ENCODE peak calls at places on chromosomes 12 and 14, in six cellular contexts. M is GM23338, A is astrocyte of the cerebellum, Z is fibroblast of pulmonary artery, Y is GM13977, N is cardiac muscle cell. U is an unnamed sample.

GRCh38 chr12:119802472-119802871 is 74.6 kb downstream of the CIT start:
- DNase-seq in M (no peak), A (peak), Z (peak), Y (no peak), N (peak), U (peak)

GRCh38 chr12:119594399-119594730 is 791 bp downstream of the TMEM233 start:
- DNase-seq in M (peak), A (no peak), Z (no peak), Y (no peak), N (peak), U (no peak)

GRCh38 chr12:73656375-73656774 is 881.3 kb upstream of the ATXN7L3B start:
- DNase-seq in M (peak), A (no peak), Z (no peak), Y (no peak), N (no peak), U (no peak)

GRCh38 chr14:54472291-54472690 is 16.5 kb downstream of the GMFB start:
- DNase-seq in M (no peak), A (no peak), Z (no peak), Y (no peak), N (no peak), U (no peak)

GRCh38 chr14:71235865-71236264 is 328.6 kb downstream of the PCNX1 start:
- DNase-seq in M (no peak), A (peak), Z (no peak), Y (no peak), N (peak), U (peak)

GRCh38 chr12:111597731-111598636 is 1.1 kb downstream of the ATXN2 start:
- DNase-seq in M (peak), A (no peak), Z (peak), Y (peak), N (peak), U (no peak)

GRCh38 chr12:788288-788687 is 35.9 kb downstream of the WNK1 start:
- DNase-seq in M (no peak), A (no peak), Z (no peak), Y (no peak), N (no peak), U (no peak)

GRCh38 chr14:96016761-96017160 is 22.4 kb upstream of the C14orf132 start:
- DNase-seq in M (no peak), A (no peak), Z (no peak), Y (no peak), N (peak), U (no peak)

GRCh38 chr14:77025744-77026165 is 2.8 kb downstream of the IRF2BPL start:
- DNase-seq in M (peak), A (no peak), Z (no peak), Y (no peak), N (no peak), U (no peak)

GRCh38 chr14:77026930-77027537 is 1.5 kb downstream of the IRF2BPL start:
- DNase-seq in M (peak), A (no peak), Z (peak), Y (peak), N (peak), U (no peak)

GRCh38 chr14:77028384-77029246 is at the start of gene IRF2BPL:
- DNase-seq in M (peak), A (peak), Z (peak), Y (peak), N (peak), U (peak)

GRCh38 chr14:77026166-77026929 is 2.2 kb downstream of the IRF2BPL start:
- DNase-seq in M (peak), A (no peak), Z (peak), Y (no peak), N (peak), U (no peak)

GRCh38 chr14:77027538-77028383 is 747 bp downstream of the IRF2BPL start:
- DNase-seq in M (peak), A (no peak), Z (peak), Y (peak), N (peak), U (peak)
- TF ChIP-seq CTCF in M (no peak), A (no peak), Z (peak), Y (peak), N (no peak), U (peak)

GRCh38 chr12:26719852-26720251 is 113.1 kb downstream of the ITPR2 start:
- DNase-seq in M (no peak), A (no peak), Z (no peak), Y (no peak), N (no peak), U (no peak)
- TF ChIP-seq CTCF in M (peak), A (peak), Z (peak), Y (no peak), N (peak), U (no peak)

GRCh38 chr14:69673099-69673498 is 61.7 kb downstream of the SUSD6 start:
- DNase-seq in M (no peak), A (no peak), Z (no peak), Y (no peak), N (no peak), U (no peak)
- TF ChIP-seq CTCF in M (no peak), A (no peak), Z (no peak), Y (no peak), N (no peak), U (no peak)

GRCh38 chr12:52003016-52003550 is 3.7 kb upstream of the TAMALIN start:
- DNase-seq in M (no peak), A (no peak), Z (no peak), Y (no peak), N (no peak), U (no peak)

GRCh38 chr12:52005218-52005902 is 1.4 kb upstream of the TAMALIN start:
- DNase-seq in M (no peak), A (no peak), Z (no peak), Y (no peak), N (no peak), U (no peak)

GRCh38 chr12:52003591-52003990 is 3.2 kb upstream of the TAMALIN start:
- DNase-seq in M (no peak), A (no peak), Z (no peak), Y (no peak), N (no peak), U (no peak)

GRCh38 chr12:52005903-52006703 is 643 bp upstream of the TAMALIN start:
- DNase-seq in M (peak), A (no peak), Z (no peak), Y (peak), N (peak), U (no peak)

DNA sequence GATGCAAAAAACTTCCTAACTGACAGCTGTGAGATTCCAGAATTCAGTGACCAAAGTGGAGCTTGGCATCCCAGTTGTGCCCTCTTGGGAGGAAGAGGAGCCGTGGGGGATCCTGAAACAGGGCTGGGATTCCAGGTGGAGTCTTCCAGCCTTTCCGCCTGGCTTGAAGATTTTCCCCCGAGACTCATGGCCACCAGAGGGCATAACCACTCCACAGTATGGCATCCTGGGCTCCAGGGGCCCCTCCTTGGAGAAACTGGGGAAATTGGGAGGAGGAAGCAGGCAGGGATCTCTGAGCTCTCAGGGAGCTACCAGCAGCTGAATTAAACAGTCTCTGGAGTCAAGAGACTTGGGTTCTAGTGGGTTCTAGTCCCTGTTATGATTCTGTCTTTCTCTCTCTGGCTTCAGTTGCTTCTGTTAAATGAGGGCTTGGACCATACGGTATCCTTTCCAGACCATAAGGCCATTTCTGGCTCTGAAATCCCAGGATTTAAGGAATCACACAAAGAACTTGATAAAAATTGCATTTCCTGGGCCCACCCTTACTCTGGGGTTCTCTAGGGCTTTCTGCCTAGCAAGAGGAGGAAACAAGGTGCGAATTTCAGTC is 2.6 kb upstream of the TAMALIN start:
- DNase-seq in M (peak), A (peak), Z (peak), Y (no peak), N (peak), U (no peak)
- TF ChIP-seq CTCF in M (peak), A (peak), Z (peak), Y (peak), N (peak), U (peak)

DNA sequence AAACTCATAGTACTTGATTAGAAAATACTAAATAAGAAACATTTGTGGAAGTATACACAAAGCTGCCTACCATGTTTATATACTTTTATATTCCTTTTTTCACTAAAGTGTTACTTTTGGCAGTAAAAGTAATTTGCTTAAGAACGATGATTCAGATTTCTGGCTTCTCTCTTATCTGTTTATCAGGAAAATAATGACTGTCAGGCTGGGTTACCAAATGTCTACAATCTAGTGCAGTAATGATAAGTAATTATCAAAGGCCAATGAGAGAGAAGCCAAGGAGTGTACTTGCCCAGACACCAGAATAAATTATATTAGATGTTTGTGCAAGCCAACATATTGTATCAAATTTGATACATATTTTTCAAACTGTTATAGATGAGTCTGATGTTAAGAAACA is 113.4 kb downstream of the RALGAPA1 start:
- DNase-seq in M (no peak), A (no peak), Z (peak), Y (no peak), N (peak), U (no peak)
- TF ChIP-seq CTCF in M (no peak), A (no peak), Z (no peak), Y (no peak), N (no peak), U (no peak)

GRCh38 chr12:59431266-59431665 is 164.6 kb upstream of the SLC16A7 start:
- DNase-seq in M (peak), A (no peak), Z (peak), Y (no peak), N (peak), U (no peak)
- TF ChIP-seq CTCF in M (peak), A (no peak), Z (peak), Y (peak), N (peak), U (peak)

DNA sequence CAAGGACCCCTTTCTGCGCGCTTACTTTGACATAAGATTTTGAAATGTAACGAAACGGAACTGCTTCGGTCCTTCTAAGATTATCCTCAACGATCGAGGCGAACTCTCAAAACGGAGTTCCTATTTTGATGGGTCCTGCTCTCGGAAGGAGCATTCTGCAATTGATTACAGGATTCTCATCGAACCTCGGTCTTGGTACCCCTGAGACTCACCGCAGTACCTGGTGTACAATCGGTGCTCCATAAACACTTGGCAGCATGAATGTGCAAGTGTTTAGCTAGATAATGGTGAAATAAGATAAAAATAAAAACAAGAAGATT is 530 bp upstream of the NEMF start:
- DNase-seq in M (no peak), A (no peak), Z (no peak), Y (no peak), N (no peak), U (no peak)
- TF ChIP-seq CTCF in M (no peak), A (no peak), Z (no peak), Y (no peak), N (no peak), U (no peak)

DNA sequence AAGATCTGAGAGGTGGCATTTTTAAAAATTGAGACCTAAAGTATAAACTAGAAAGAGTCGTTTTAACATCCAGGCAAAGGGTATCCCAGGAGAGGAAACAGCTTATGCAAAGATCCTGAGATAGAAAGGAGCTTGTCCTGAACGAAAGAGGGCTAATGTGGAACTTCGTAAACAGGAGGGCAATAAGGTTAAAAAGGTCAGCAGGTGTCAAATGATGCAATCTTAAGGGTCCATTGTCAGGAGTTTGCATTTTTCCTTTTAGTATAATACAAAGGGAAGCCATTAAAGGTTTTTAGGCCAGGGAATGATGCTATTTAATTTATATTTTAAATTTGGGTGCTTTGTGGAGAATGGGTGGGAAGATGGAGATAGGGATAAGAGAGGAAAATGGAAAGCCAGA is 14.4 kb downstream of the FMNL3 start:
- DNase-seq in M (peak), A (no peak), Z (no peak), Y (no peak), N (no peak), U (no peak)
- TF ChIP-seq CTCF in M (no peak), A (no peak), Z (no peak), Y (no peak), N (no peak), U (no peak)

U was measured in AG09319.